ENCODE peak calls at places on chromosomes 2 and 18, in nine cellular contexts. D is heart left ventricle, Q is sigmoid colon, J is adrenal gland, X is HCT116, O is testis, V is IMR-90, I is NB4, Z is transverse colon. H is an unnamed sample.

GRCh38 chr2:83112863-83113262 is 1346.2 kb downstream of the SUCLG1 start:
- DNase-seq in D (no peak), O (no peak), X (no peak), I (no peak), V (peak), Q (no peak), J (no peak), Z (no peak), H (no peak)

GRCh38 chr2:196201229-196201998 is 30.0 kb upstream of the STK17B start:
- DNase-seq in O (no peak), J (no peak), I (no peak), Q (no peak), Z (no peak), X (no peak), V (no peak), D (no peak), H (no peak)

GRCh38 chr2:58107803-58108710 is 61.5 kb downstream of the VRK2 start:
- DNase-seq in O (no peak), V (peak), Q (no peak), X (peak), I (peak), D (no peak), Z (no peak), J (no peak), H (no peak)

GRCh38 chr2:8867363-8867762 is 29.9 kb upstream of the KIDINS220 start:
- DNase-seq in O (no peak), Z (no peak), D (no peak), I (no peak), X (no peak), V (no peak), Q (no peak), J (no peak), H (no peak)

GRCh38 chr2:47165001-47165555 is 10.0 kb upstream of the STPG4 start:
- DNase-seq in I (no peak), X (no peak), D (no peak), O (no peak), Z (no peak), Q (no peak), V (peak), J (no peak), H (no peak)

GRCh38 chr2:128057334-128057733 is 29.5 kb upstream of the SAP130 start:
- DNase-seq in J (no peak), Z (no peak), I (no peak), V (no peak), Q (no peak), D (no peak), O (peak), X (no peak), H (no peak)

GRCh38 chr18:54235871-54236270 is 11.4 kb upstream of the MBD2 start:
- DNase-seq in O (no peak), V (no peak), I (no peak), Q (no peak), Z (no peak), D (no peak), J (no peak), X (no peak), H (no peak)

GRCh38 chr2:222864296-222864695 is 3.5 kb downstream of the ACSL3 start:
- DNase-seq in Z (no peak), J (no peak), D (peak), I (peak), V (peak), X (no peak), O (no peak), Q (no peak), H (no peak)

GRCh38 chr18:7524786-7525185 is 42.3 kb upstream of the PTPRM start:
- DNase-seq in Z (no peak), O (no peak), I (no peak), J (no peak), D (no peak), X (no peak), V (no peak), Q (no peak), H (no peak)

GRCh38 chr18:13616041-13616440 is 110.3 kb downstream of the FAM210A start:
- DNase-seq in X (no peak), O (no peak), V (no peak), D (no peak), J (no peak), Z (no peak), I (no peak), Q (no peak), H (no peak)

GRCh38 chr18:46378864-46379207 is 274.7 kb downstream of the HAUS1 start:
- DNase-seq in J (no peak), I (no peak), V (no peak), Z (no peak), D (no peak), Q (no peak), X (no peak), O (no peak), H (no peak)

GRCh38 chr2:61690078-61690477 is 151.9 kb upstream of the XPO1 start:
- DNase-seq in I (no peak), J (no peak), D (no peak), X (no peak), Q (no peak), O (no peak), V (no peak), Z (no peak), H (no peak)

GRCh38 chr2:61700465-61700864 is 153.4 kb downstream of the FAM161A start:
- DNase-seq in D (no peak), J (no peak), I (no peak), V (no peak), Z (no peak), Q (no peak), O (no peak), X (no peak), H (no peak)

GRCh38 chr2:61689526-61689925 is 151.4 kb upstream of the XPO1 start:
- DNase-seq in Q (no peak), Z (no peak), X (no peak), I (peak), D (no peak), V (peak), O (peak), J (no peak), H (no peak)

GRCh38 chr2:61688369-61689334 is 150.5 kb upstream of the XPO1 start:
- DNase-seq in X (no peak), D (no peak), Z (no peak), J (no peak), I (no peak), V (no peak), Q (no peak), O (no peak), H (no peak)

GRCh38 chr2:61694312-61695274 is 156.4 kb upstream of the XPO1 start:
- DNase-seq in Z (peak), X (peak), I (peak), J (peak), V (peak), O (peak), Q (peak), D (peak), H (peak)
- TF ChIP-seq POLR2A in Z (peak), X (no peak), I (peak), J (peak), V (no peak), O (no peak), Q (peak), D (peak), H (peak)

DNA sequence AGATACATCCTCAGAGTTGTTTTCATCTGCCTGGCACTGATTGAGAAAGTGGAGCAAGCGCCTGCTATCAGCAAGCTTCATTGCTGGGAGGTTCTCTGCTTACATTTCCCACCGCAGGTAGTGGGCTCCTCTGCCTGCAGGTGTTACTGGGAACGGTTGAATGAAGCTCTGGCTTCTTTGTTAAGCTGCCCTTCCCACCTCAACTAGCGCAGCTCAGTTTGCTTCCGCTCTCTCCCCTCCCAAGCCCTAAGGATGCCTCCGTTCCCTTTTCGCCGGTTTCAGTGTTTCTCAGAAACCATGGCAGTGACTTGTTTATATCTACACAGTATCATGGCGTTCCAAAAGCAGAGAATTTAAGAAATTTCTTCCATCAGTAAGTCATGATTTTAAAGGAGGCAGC is 72.2 kb upstream of the B3GNT7 start:
- DNase-seq in Q (no peak), V (no peak), I (no peak), D (no peak), X (no peak), J (no peak), Z (no peak), O (no peak), H (no peak)
- TF ChIP-seq POLR2A in Q (no peak), V (no peak), I (no peak), D (no peak), X (no peak), J (no peak), Z (no peak), O (no peak), H (no peak)

GRCh38 chr2:157260403-157261198 is 3.1 kb downstream of the GALNT5 start:
- DNase-seq in O (no peak), J (no peak), Q (no peak), X (no peak), D (no peak), Z (no peak), I (no peak), V (no peak), H (no peak)

GRCh38 chr2:157257312-157258252 is at the start of gene GALNT5:
- DNase-seq in J (no peak), I (no peak), D (no peak), X (no peak), O (no peak), Q (no peak), V (peak), Z (peak), H (no peak)

GRCh38 chr2:157256621-157257020 is 884 bp upstream of the GALNT5 start:
- DNase-seq in Q (no peak), X (no peak), V (peak), J (no peak), O (no peak), Z (no peak), I (no peak), D (no peak), H (no peak)

GRCh38 chr2:157261199-157261782 is 3.8 kb downstream of the GALNT5 start:
- DNase-seq in O (no peak), Q (no peak), J (no peak), X (peak), V (peak), Z (peak), D (no peak), I (peak), H (no peak)

DNA sequence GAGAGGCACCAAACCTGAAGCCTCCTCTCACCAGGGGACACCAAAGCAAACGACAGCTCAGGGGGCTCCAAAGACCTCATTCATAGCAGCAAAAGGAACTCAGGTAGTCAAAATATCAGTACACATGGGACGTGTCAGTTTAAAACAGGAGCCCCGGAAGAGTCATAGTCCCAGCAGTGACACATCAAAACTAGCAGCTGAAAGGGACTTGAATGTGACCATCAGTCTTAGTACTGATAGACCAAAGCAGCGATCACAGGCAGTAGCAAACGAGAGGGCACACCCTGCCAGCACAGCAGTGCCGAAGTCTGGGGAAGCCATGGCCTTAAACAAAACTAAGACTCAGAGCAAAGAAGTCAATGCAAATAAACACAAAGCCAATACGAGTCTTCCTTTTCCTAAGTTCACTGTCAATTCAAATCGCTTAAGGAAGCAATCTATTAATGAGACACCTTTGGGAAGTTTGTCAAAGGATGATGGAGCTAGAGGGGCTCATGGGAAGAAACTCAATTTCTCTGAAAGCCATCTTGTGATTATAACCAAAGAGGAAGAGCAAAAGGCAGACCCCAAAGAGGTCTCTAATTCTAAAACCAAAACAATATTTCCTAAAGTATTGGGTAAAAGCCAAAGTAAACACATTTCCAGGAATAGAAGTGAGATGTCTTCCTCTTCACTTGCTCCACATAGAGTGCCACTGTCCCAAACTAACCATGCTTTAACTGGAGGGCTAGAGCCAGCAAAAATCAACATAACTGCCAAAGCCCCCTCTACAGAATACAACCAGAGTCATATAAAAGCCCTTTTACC is 1.2 kb downstream of the GALNT5 start:
- DNase-seq in O (no peak), D (no peak), J (no peak), V (no peak), Z (peak), I (no peak), X (no peak), Q (no peak), H (no peak)
- TF ChIP-seq POLR2A in O (no peak), D (no peak), J (no peak), V (no peak), Z (peak), I (no peak), X (no peak), Q (no peak), H (no peak)

DNA sequence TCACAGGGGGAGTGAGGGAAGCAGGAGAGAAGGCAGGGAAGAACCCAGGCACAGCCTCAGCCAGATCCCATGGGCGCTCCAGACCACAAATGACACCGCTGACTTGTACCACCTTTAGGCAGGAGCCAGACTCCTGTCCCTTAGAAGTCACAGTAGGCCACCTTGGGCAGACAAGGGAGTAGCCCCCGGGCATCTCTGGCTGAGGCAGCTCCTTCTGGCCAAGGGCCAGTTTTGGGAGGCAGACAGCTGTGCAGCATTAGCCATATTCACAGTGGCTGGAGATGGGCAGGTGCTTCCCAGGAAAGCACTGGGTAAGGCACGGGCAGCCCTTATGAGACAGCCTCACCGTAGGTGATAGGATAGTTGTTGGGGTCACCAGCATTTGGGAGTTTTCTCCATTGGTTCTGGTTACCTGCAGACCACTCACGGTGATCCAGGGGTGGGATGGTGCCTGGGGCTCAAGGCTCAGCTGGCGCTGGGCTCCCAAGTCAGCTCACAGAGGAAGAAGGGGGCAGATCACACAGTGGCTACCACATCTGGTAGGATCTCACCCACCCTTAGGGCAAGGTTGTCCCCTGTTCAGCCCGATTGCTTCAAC is 2.1 kb downstream of the ASTL start:
- DNase-seq in J (no peak), Z (no peak), I (no peak), D (no peak), X (no peak), O (no peak), Q (no peak), V (no peak), H (no peak)
- TF ChIP-seq POLR2A in J (no peak), Z (no peak), I (no peak), D (no peak), X (no peak), O (no peak), Q (no peak), V (no peak), H (no peak)

GRCh38 chr18:63320041-63320689 is 596 bp upstream of the BCL2 start:
- DNase-seq in O (peak), V (peak), Z (peak), Q (peak), D (peak), X (peak), I (peak), J (peak), H (peak)

GRCh38 chr18:63321291-63321690 is 1.7 kb upstream of the BCL2 start:
- DNase-seq in V (no peak), O (no peak), X (no peak), Q (no peak), Z (no peak), I (no peak), J (no peak), D (no peak), H (no peak)

GRCh38 chr18:63319383-63320040 is at the start of gene BCL2:
- DNase-seq in Z (peak), Q (peak), V (peak), I (peak), X (no peak), J (no peak), O (peak), D (peak), H (no peak)

GRCh38 chr18:63322246-63322645 is 2.7 kb upstream of the BCL2 start:
- DNase-seq in I (peak), Z (no peak), J (no peak), O (no peak), V (no peak), Q (no peak), X (no peak), D (no peak), H (no peak)

DNA sequence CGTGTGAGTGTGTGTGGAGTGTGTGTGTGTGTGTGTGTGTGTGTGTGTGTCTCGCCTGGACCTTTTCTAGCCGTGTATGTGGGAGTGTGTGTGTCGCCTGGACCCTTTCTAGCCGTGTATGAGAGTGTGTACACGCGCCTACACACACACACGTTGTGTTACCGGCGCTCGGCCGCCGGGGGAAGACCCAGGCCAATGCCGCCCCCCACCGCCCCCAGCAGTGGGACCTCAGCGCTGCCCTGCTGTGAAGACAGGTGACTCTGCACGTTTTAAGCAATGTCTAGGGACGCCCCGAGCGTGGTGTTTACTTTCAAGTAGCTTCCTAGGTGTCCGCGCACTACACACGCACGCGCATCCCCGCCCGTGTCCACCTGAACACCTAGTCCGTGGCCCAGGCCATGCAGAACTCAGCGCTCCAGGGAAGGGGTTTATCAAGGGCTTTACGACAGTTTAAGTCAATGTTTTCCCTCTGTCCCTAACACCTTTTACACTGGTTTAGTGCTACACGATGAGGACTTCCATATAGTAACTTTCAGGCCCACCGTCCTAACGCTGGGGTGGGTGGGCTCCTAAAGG is 1.2 kb upstream of the BCL2 start:
- DNase-seq in V (peak), Q (peak), J (peak), X (no peak), I (peak), Z (peak), D (peak), O (peak), H (peak)
- TF ChIP-seq POLR2A in V (no peak), Q (no peak), J (no peak), X (no peak), I (no peak), Z (peak), D (no peak), O (no peak), H (no peak)

GRCh38 chr18:31508781-31509180 is 10.8 kb downstream of the DSG2 start:
- DNase-seq in Z (no peak), V (no peak), X (no peak), I (no peak), J (no peak), Q (no peak), D (no peak), O (no peak), H (no peak)
- TF ChIP-seq POLR2A in Z (no peak), V (no peak), X (no peak), I (no peak), J (no peak), Q (no peak), D (no peak), O (no peak), H (no peak)

GRCh38 chr2:11343626-11344341 is 652 bp downstream of the ROCK2 start:
- DNase-seq in I (peak), X (no peak), O (peak), Z (peak), V (peak), J (peak), Q (peak), D (peak), H (peak)
- TF ChIP-seq POLR2A in I (no peak), X (no peak), O (no peak), Z (peak), V (no peak), J (peak), Q (no peak), D (no peak), H (no peak)

DNA sequence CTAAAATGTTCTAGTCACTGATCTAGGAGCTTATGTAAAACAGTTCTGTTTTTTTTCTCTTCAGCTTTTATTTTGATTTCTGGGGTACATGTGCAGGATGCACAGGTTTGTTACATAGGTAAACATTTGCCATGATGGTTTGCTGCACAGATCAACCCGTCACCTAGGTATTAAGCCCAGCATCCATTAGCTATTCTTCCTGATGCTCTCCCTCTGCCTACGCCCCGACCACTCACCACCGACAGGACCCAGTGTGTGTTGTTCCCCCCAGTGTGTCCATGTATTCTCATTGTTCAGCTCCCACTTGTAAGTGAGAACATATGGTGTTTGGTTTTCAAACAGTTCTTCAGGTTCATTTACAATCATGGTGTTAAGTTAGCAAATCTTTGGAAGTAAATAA is 84.8 kb upstream of the PROKR1 start:
- DNase-seq in D (no peak), J (no peak), O (no peak), Q (no peak), V (no peak), Z (no peak), I (no peak), X (no peak), H (no peak)
- TF ChIP-seq POLR2A in D (no peak), J (no peak), O (no peak), Q (no peak), V (no peak), Z (no peak), I (no peak), X (no peak), H (no peak)

DNA sequence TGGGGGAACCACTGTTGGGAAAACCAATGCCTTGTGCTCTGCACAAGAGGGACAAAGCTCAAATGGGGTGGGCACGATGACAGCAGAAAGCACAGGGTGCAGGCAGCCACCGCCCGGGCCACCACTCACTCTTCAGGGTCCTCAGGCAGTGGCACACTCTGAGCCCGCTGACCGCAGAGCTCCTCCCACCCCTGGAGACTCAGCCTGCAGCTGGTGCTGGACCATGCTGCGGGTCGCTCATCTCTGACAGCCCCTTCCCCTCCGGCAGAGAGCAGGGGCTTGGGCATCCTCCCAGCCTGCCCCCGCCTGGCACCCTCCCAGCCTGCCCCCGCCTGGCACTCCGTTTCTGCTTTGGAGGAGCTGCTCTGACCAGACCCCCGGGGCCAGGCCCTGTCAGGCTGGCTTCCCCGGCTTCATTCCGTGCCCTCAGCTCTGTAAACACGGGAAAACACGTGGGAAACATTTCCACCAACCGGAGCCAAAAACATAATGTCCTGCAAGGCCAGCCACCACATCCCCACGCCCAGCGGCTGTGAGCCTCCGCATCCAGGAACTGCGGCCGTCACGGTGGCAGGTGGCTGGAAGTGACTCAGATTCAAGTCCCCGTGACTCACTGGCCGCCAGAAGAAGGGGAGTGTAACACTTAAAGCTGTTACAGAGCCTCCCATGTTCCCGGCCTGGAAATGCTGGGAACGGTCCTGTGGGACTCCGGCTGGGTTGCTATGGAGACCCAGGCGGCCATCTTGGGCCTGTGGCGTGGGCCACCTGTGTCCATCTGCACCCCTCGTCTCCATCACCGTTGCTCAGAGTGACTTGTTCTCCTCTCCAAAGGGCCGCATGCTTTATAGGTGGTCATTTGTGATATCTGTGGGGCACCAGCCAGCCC is 6.8 kb upstream of the SNED1 start:
- DNase-seq in I (peak), J (peak), Z (peak), O (peak), V (peak), D (peak), X (peak), Q (peak), H (peak)
- TF ChIP-seq POLR2A in I (no peak), J (no peak), Z (no peak), O (no peak), V (no peak), D (peak), X (no peak), Q (no peak), H (no peak)